ENCODE peak calls at places on chromosome 3, in ten cellular contexts. B, V, S, Q, I, K, A, C, J and O are unnamed samples.

GRCh38 chr3:88921986-88922385 is 185.4 kb upstream of the EPHA3 start:
- DNase-seq in I (no peak), Q (no peak), C (no peak), A (no peak), K (no peak), S (no peak), V (no peak), B (no peak), J (no peak), O (no peak)

GRCh38 chr3:11774296-11774877 is 72.3 kb downstream of the TAMM41 start:
- DNase-seq in C (peak; percentile 63), S (no peak), B (peak; percentile 29), V (no peak), K (no peak), I (no peak), A (peak; percentile 71), J (peak; percentile 25), Q (peak; percentile 72), O (peak; percentile 78)

GRCh38 chr3:115146418-115147328 is at the start of gene ZBTB20:
- DNase-seq in Q (peak; percentile 78), C (peak; percentile 72), J (peak; percentile 87), S (peak; percentile 51), V (peak; percentile 55), I (peak; percentile 61), B (peak; percentile 84), K (peak; percentile 50), A (peak; percentile 64), O (peak; percentile 53)

GRCh38 chr3:138426211-138426610 is 8.2 kb upstream of the ESYT3 start:
- DNase-seq in A (no peak), B (peak; percentile 14), I (no peak), V (no peak), J (no peak), S (no peak), C (peak; percentile 35), K (no peak), Q (no peak), O (peak; percentile 30)

GRCh38 chr3:15794303-15794771 is 3.4 kb downstream of the ANKRD28 start:
- DNase-seq in S (no peak), Q (peak; percentile 31), V (no peak), I (no peak), B (peak; percentile 79), A (no peak), K (no peak), J (no peak), C (peak; percentile 83), O (peak; percentile 48)

GRCh38 chr3:9747267-9747666 is 2.5 kb upstream of the OGG1 start:
- DNase-seq in S (no peak), C (peak; percentile 89), V (no peak), I (no peak), B (no peak), J (peak; percentile 29), K (no peak), Q (no peak), A (no peak), O (peak; percentile 49)

GRCh38 chr3:56019490-56019889 is 448.8 kb downstream of the ERC2 start:
- DNase-seq in A (peak; percentile 59), C (no peak), Q (no peak), V (no peak), B (no peak), J (no peak), S (no peak), I (no peak), K (peak; percentile 24), O (no peak)

GRCh38 chr3:55307622-55308021 is 179.5 kb downstream of the WNT5A start:
- DNase-seq in A (no peak), J (no peak), S (no peak), I (no peak), V (no peak), Q (no peak), K (no peak), B (no peak), C (no peak), O (no peak)

GRCh38 chr3:172294238-172294806 is 153.9 kb downstream of the GHSR start:
- DNase-seq in S (no peak), J (no peak), K (no peak), B (no peak), A (no peak), V (no peak), Q (no peak), C (no peak), I (no peak), O (no peak)

GRCh38 chr3:21487520-21487919 is 263.5 kb downstream of the ZNF385D start:
- DNase-seq in I (no peak), B (no peak), S (no peak), Q (no peak), V (no peak), A (no peak), K (no peak), J (no peak), C (no peak), O (no peak)

GRCh38 chr3:152183473-152183872 is 85.3 kb upstream of the MBNL1 start:
- DNase-seq in A (peak; percentile 34), V (peak; percentile 19), Q (no peak), B (no peak), C (peak; percentile 47), J (peak; percentile 12), S (no peak), K (peak; percentile 39), I (peak; percentile 56), O (no peak)

GRCh38 chr3:11391930-11392688 is 119.9 kb downstream of the ATG7 start:
- DNase-seq in S (no peak), C (peak; percentile 72), B (peak; percentile 92), Q (peak; percentile 76), K (no peak), V (no peak), I (no peak), J (no peak), A (no peak), O (peak; percentile 65)

GRCh38 chr3:179768080-179768479 is 115.2 kb downstream of the USP13 start:
- DNase-seq in I (no peak), C (peak; percentile 43), B (peak; percentile 75), A (peak; percentile 51), S (no peak), K (no peak), Q (peak; percentile 86), V (no peak), J (peak; percentile 48), O (peak; percentile 86)

GRCh38 chr3:176953106-176954080 is 243.9 kb downstream of the TBL1XR1 start:
- DNase-seq in B (peak; percentile 63), C (peak; percentile 69), K (peak; percentile 78), V (no peak), J (peak; percentile 81), Q (peak; percentile 71), A (peak; percentile 28), I (no peak), S (peak; percentile 25), O (peak; percentile 70)

GRCh38 chr3:127053979-127054378 is 71.1 kb downstream of the PLXNA1 start:
- DNase-seq in A (no peak), C (no peak), B (no peak), I (no peak), Q (no peak), K (no peak), V (no peak), J (no peak), S (no peak), O (no peak)

GRCh38 chr3:193548406-193548805 is 6.3 kb downstream of the ATP13A4 start:
- DNase-seq in J (no peak), C (no peak), B (no peak), A (no peak), Q (no peak), V (no peak), I (no peak), S (no peak), K (no peak), O (no peak)

GRCh38 chr3:164459526-164460151 is 618.7 kb downstream of the SI start:
- DNase-seq in I (no peak), A (no peak), C (peak; percentile 80), Q (no peak), S (no peak), V (no peak), K (no peak), J (no peak), B (peak; percentile 14), O (no peak)

GRCh38 chr3:50581459-50581842 is 12.1 kb downstream of the HEMK1 start:
- DNase-seq in S (no peak), J (peak; percentile 51), B (no peak), Q (no peak), V (no peak), I (no peak), K (no peak), C (no peak), A (no peak), O (no peak)

GRCh38 chr3:193407156-193407555 is 28.6 kb upstream of the ATP13A5 start:
- DNase-seq in J (no peak), V (no peak), A (no peak), K (no peak), Q (no peak), I (no peak), S (no peak), C (no peak), B (no peak), O (no peak)

GRCh38 chr3:184174646-184175492 is at the start of gene AP2M1:
- DNase-seq in A (peak; percentile 99), S (peak; percentile 99), K (peak; percentile 98), B (peak; percentile 99), Q (peak; percentile 94), J (peak; percentile 99), V (peak; percentile 97), C (peak; percentile 99), I (peak; percentile 97), O (peak; percentile 97)

GRCh38 chr3:71495708-71496472 is 87.6 kb downstream of the FOXP1 start:
- DNase-seq in A (no peak), B (peak; percentile 94), I (no peak), J (peak; percentile 49), S (no peak), K (no peak), V (no peak), C (peak; percentile 85), Q (peak; percentile 84), O (peak; percentile 86)

GRCh38 chr3:86175593-86175992 is 815.4 kb downstream of the VGLL3 start:
- DNase-seq in S (no peak), J (no peak), Q (no peak), C (no peak), V (no peak), K (no peak), B (no peak), A (no peak), I (no peak), O (no peak)

GRCh38 chr3:13563911-13564310 is 15.0 kb downstream of the FBLN2 start:
- DNase-seq in S (no peak), V (no peak), I (no peak), J (peak; percentile 43), A (no peak), K (no peak), B (no peak), C (no peak), Q (no peak), O (peak; percentile 51)

GRCh38 chr3:134332344-134332743 is 41.9 kb downstream of the AMOTL2 start:
- DNase-seq in B (no peak), C (no peak), J (no peak), Q (no peak), I (no peak), V (no peak), A (no peak), K (no peak), S (peak; percentile 13), O (no peak)

GRCh38 chr3:179266701-179267211 is 15.8 kb upstream of the KCNMB3 start:
- DNase-seq in V (no peak), C (no peak), S (no peak), B (no peak), K (peak; percentile 24), A (no peak), J (no peak), I (no peak), Q (no peak), O (no peak)

GRCh38 chr3:23740517-23741402 is 65.0 kb upstream of the UBE2E1 start:
- DNase-seq in J (no peak), A (no peak), Q (peak; percentile 32), B (peak; percentile 65), S (peak; percentile 36), K (no peak), C (peak; percentile 67), I (no peak), V (no peak), O (peak; percentile 27)

GRCh38 chr3:169699070-169699469 is 35.6 kb upstream of the MECOM start:
- DNase-seq in K (no peak), B (peak; percentile 35), V (no peak), J (peak; percentile 31), I (no peak), Q (no peak), A (no peak), C (no peak), S (no peak), O (no peak)

GRCh38 chr3:180414157-180414556 is 187.8 kb upstream of the TTC14 start:
- DNase-seq in A (no peak), K (no peak), J (no peak), Q (no peak), S (no peak), C (no peak), B (no peak), V (no peak), I (no peak), O (no peak)